ENCODE peak calls at places on chromosomes 11 and 22, in six cellular contexts. L is CD8-positive, alpha-beta T cell; A is HFF-Myc; W is heart right ventricle; N is fibroblast of lung; G is heart left ventricle. J is an unnamed sample.

GRCh38 chr11:35579557-35580396 is 38.5 kb upstream of the FJX1 start:
- DNase-seq in L (no peak), A (peak; percentile 97), W (no peak), N (peak; percentile 87), G (no peak), J (peak; percentile 77)

GRCh38 chr11:19576054-19576453 is 136.6 kb upstream of the NAV2 start:
- DNase-seq in L (no peak), A (no peak), W (no peak), N (no peak), G (no peak), J (no peak)

GRCh38 chr11:11982975-11983374 is 25.5 kb downstream of the DKK3 start:
- DNase-seq in L (no peak), A (no peak), W (no peak), N (peak; percentile 72), G (no peak), J (no peak)

GRCh38 chr11:114120606-114121005 is 61.1 kb downstream of the ZBTB16 start:
- DNase-seq in L (no peak), A (no peak), W (no peak), N (no peak), G (no peak), J (no peak)

GRCh38 chr22:19933328-19934241 is 8.0 kb upstream of the COMT start:
- DNase-seq in L (no peak), A (no peak), W (no peak), N (no peak), G (no peak), J (no peak)

GRCh38 chr11:47215366-47215925 is 672 bp downstream of the DDB2 start:
- DNase-seq in L (no peak), A (no peak), W (no peak), N (no peak), G (no peak), J (no peak)

GRCh38 chr11:102495161-102496042 is 35.1 kb downstream of the MMP7 start:
- DNase-seq in L (peak; percentile 39), A (peak; percentile 65), W (no peak), N (peak; percentile 81), G (no peak), J (peak; percentile 43)

GRCh38 chr11:1367721-1368120 is 22.0 kb upstream of the BRSK2 start:
- DNase-seq in L (no peak), A (no peak), W (no peak), N (no peak), G (no peak), J (no peak)

GRCh38 chr11:4865855-4866254 is 15.8 kb upstream of the OR51T1 start:
- DNase-seq in L (no peak), A (no peak), W (no peak), N (no peak), G (no peak), J (no peak)

GRCh38 chr22:39682994-39683393 is 112.4 kb downstream of the CACNA1I start:
- DNase-seq in L (no peak), A (no peak), W (no peak), N (no peak), G (no peak), J (no peak)

GRCh38 chr11:130522284-130522961 is 74.0 kb downstream of the ADAMTS15 start:
- DNase-seq in L (no peak), A (peak; percentile 42), W (peak; percentile 91), N (peak; percentile 95), G (peak; percentile 97), J (peak; percentile 93)

GRCh38 chr11:44324222-44324621 is 14.3 kb upstream of the ALX4 start:
- DNase-seq in L (no peak), A (no peak), W (no peak), N (no peak), G (no peak), J (no peak)

GRCh38 chr11:44325698-44326097 is 15.8 kb upstream of the ALX4 start:
- DNase-seq in L (no peak), A (no peak), W (no peak), N (no peak), G (no peak), J (no peak)

GRCh38 chr11:44324787-44325525 is 15.0 kb upstream of the ALX4 start:
- DNase-seq in L (no peak), A (no peak), W (no peak), N (no peak), G (no peak), J (no peak)

GRCh38 chr11:44327730-44328691 is 18.1 kb upstream of the ALX4 start:
- DNase-seq in L (no peak), A (no peak), W (no peak), N (no peak), G (no peak), J (no peak)

DNA sequence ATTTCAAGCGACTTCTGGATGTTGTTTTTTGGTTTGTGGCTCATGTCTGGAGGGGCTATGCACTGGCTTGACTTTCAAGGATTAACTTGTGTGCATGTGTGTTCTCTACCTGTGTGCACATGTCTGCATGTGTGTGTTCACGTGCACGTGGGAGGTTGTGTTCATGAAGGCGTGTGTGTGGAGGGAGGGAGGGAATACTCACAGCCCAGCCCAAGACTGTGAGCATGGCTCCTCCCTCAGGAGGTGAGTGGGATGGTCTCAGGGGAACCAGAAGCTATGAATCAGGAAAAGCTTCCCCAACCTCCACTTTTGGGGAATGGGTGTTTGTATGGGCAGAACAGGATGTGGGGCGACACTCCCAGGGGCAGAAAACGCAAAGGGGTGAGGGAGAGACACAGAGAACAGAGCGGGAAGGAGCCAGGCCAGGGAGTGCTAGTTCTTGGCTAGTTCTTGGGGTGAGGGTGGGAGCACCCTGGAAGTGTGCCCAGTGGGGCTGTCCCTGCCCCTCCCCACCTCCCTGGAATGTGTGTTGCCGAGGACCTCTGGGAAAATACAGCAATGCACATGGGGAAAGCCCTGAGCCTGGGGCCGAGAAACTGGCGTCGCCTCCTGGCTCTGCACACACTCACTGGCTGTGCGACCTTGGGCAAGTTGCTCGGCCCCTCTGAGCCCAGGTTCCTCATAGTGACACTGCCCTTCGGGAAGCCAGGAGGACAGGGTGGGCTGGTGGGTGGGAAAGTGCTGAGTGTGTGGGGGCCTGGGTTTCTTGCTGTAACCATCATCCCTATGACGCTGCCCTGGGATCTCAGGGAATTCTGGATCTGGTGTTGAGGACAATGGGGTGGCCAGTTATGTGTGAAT is 16.9 kb upstream of the ALX4 start:
- DNase-seq in L (no peak), A (no peak), W (no peak), N (no peak), G (no peak), J (no peak)
- TF ChIP-seq CTCF in L (no peak), A (peak; percentile 10), W (no peak), N (no peak), G (no peak), J (peak; percentile 33)

GRCh38 chr11:119374632-119375394 is 6.7 kb downstream of the USP2 start:
- DNase-seq in L (no peak), A (no peak), W (no peak), N (no peak), G (peak; percentile 66), J (no peak)
- H3K4me3 ChIP-seq in L (no peak overlapping the region), A (no peak overlapping the region), W (no peak overlapping the region), N (no peak overlapping the region), G (no peak overlapping the region), J (no peak overlapping the region)

GRCh38 chr11:74615311-74615710 is 22.9 kb downstream of the POLD3 start:
- DNase-seq in L (no peak), A (no peak), W (no peak), N (no peak), G (no peak), J (no peak)

GRCh38 chr11:74612877-74613276 is 20.5 kb downstream of the POLD3 start:
- DNase-seq in L (no peak), A (no peak), W (no peak), N (peak; percentile 17), G (no peak), J (no peak)

GRCh38 chr11:74615988-74616387 is 23.6 kb downstream of the POLD3 start:
- DNase-seq in L (no peak), A (no peak), W (no peak), N (no peak), G (no peak), J (no peak)

DNA sequence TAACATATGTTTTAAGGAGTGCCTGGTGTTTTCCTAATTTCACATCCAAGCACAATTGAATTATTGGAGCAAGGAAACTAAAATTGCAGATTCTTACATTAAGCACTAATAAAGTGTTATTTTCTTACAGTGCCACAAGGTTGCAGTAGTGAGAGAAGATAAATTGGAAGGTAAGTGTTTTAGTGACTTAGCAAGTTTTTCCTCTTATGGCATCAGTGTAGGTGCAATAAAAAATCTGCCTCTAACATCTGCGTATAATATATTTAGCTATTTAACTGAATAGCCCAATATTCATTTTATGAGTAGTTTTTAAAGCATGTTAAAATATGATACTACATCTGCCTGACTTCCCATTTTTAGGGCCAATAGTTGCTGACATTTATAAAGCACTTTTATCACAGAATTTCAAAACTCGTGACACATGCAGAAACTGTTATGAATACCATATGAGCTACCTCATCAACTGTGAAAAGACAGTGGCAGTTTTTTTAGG is 19.0 kb downstream of the POLD3 start:
- DNase-seq in L (no peak), A (no peak), W (no peak), N (peak; percentile 70), G (no peak), J (no peak)
- TF ChIP-seq CTCF in L (no peak), A (peak; percentile 28), W (no peak), N (peak; percentile 29), G (peak; percentile 46), J (peak; percentile 37)

DNA sequence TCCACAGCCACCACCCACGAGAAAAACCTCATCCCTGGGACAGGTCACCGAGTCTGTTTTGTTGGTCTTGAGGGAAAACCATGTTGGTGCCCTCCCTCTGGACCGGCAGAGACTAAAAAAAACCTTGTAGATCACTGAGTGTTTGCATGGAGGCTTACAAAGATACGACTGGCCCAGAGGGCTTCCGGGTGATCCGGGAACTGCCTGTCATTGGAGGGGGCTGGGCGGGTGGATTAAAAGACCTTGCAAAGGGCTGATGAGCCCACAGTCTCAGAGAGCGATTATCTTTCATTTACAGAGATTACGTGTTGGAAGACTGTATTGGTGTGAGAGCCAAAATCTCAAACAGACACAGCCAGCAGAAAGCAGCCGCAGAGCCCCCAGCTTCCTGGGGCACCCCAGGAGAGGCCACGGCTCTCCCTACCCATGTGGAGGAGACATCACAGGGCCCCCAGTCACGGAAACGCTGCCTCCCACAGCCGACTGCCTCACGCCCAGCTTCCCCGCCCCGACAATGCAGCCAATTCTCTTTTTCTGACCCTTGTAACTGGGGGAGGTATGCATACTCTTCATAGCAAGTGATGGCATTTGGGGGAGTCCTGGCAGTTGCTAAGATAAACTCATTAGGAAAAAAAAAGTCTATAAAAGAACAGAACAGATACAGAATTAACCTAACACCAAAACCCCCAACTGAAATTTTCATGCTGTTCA is 426.4 kb downstream of the CTTN start:
- DNase-seq in L (no peak), A (no peak), W (no peak), N (no peak), G (no peak), J (no peak)
- H3K4me3 ChIP-seq in L (no peak overlapping the region), A (no peak overlapping the region), W (no peak overlapping the region), N (no peak overlapping the region), G (no peak overlapping the region), J (no peak overlapping the region)

J was measured in brain microvascular endothelial cell.